ENCODE peak calls at places on chromosomes 11 and 22, in eight cellular contexts. U is fibroblast of lung; T is lung; K is stomach; F is left ventricle myocardium inferior; R is PC-9; H is vagina; S is CD8-positive, alpha-beta memory T cell. E is an unnamed sample.

GRCh38 chr11:131491503-131491902 is 121.1 kb downstream of the NTM start:
- DNase-seq in T (no peak), S (no peak), R (no peak), H (no peak), K (no peak), F (no peak), U (peak; percentile 15), E (no peak)

GRCh38 chr11:69304686-69305085 is 10.7 kb downstream of the MYEOV start:
- DNase-seq in S (no peak), K (no peak), H (no peak), R (no peak), U (no peak), F (no peak), T (no peak), E (no peak)

GRCh38 chr11:6637871-6638270 is 17.7 kb downstream of the DCHS1 start:
- DNase-seq in R (peak; percentile 11), K (peak; percentile 67), T (peak; percentile 45), F (no peak), S (no peak), H (no peak), U (peak; percentile 50), E (no peak)

GRCh38 chr11:121321614-121322243 is 29.2 kb downstream of the SC5D start:
- DNase-seq in H (no peak), F (no peak), R (no peak), K (no peak), U (peak; percentile 39), S (no peak), T (no peak), E (no peak)

GRCh38 chr11:124823512-124824376 is 23.5 kb upstream of the MSANTD2 start:
- DNase-seq in R (no peak), K (no peak), H (no peak), S (no peak), U (peak; percentile 17), T (peak; percentile 71), F (no peak), E (no peak)

GRCh38 chr11:62546244-62546936 is at the start of gene AHNAK:
- DNase-seq in T (peak; percentile 86), R (peak; percentile 83), H (no peak), F (peak; percentile 91), U (peak; percentile 62), K (peak; percentile 87), S (peak; percentile 84), E (no peak)

GRCh38 chr22:45036154-45036553 is 26.3 kb upstream of the PHF21B start:
- DNase-seq in T (no peak), U (peak; percentile 40), R (no peak), F (no peak), H (no peak), S (no peak), K (no peak), E (no peak)

GRCh38 chr11:103525069-103525468 is 415.8 kb downstream of the DYNC2H1 start:
- DNase-seq in T (no peak), U (peak; percentile 30), F (no peak), S (no peak), H (no peak), R (peak; percentile 15), K (no peak), E (no peak)

GRCh38 chr11:75673977-75674582 is 5.2 kb upstream of the MAP6 start:
- DNase-seq in R (no peak), K (no peak), U (peak; percentile 42), H (no peak), F (no peak), T (no peak), S (no peak), E (peak; percentile 39)

GRCh38 chr11:74853223-74853622 is 95.7 kb downstream of the XRRA1 start:
- DNase-seq in S (no peak), U (no peak), F (no peak), K (no peak), R (no peak), H (no peak), T (no peak), E (no peak)

GRCh38 chr11:75465701-75466531 is 32.9 kb upstream of the KLHL35 start:
- DNase-seq in K (no peak), S (no peak), R (peak; percentile 61), T (no peak), H (no peak), F (no peak), U (no peak), E (no peak)

DNA sequence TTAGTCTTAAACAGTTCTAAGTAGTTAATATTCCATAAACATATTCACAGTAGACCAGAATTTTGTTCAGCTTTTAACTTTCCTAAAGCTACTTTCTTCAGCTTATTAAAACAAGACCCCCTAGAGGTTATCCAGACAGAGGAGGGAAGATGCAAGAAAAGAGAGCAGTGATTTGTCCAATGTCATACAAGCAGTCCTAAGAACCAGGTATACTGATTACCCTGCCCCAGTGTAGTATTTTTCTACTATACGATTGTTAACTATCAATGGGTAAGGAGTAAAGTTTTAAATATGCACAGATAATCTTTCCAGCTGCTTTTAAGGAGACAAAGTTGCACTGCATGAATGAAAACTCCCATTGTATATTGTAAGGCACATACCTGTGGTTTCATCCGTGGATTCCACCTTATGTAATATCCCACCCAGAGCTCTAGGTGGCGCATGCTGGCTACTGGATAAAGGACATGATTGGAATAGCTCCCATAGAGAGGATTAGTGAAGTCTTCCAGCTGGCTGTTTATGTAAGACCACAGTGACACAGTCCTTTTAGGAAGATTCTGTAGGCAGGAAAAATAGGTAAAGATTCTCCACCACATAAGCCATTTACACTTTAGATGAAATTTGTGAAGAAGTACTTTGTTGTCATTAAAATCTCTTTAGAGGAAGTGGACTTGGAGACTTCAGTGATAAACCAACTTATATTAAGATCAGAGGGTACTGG is 45.6 kb downstream of the CEP57 start:
- DNase-seq in R (peak; percentile 76), K (peak; percentile 64), U (peak; percentile 94), H (no peak), F (peak; percentile 22), T (peak; percentile 61), S (peak; percentile 69), E (peak; percentile 49)
- H3K27ac ChIP-seq in R (peak overlapping the region; percentile 38), K (no peak overlapping the region), U (peak overlapping the region; percentile 19), H (peak overlapping the region; percentile 22), F (peak overlapping the region; percentile 31), T (no peak overlapping the region), S (no peak overlapping the region), E (peak overlapping the region; percentile 37)

GRCh38 chr11:64744544-64745218 is 739 bp upstream of the RASGRP2 start:
- DNase-seq in U (no peak), S (peak; percentile 68), K (no peak), T (no peak), F (no peak), R (no peak), H (no peak), E (no peak)

GRCh38 chr11:64746486-64746885 is 2.5 kb upstream of the RASGRP2 start:
- DNase-seq in U (no peak), F (no peak), S (no peak), T (no peak), R (no peak), H (no peak), K (no peak), E (no peak)

GRCh38 chr11:64743591-64744543 is at the start of gene RASGRP2:
- DNase-seq in S (peak; percentile 91), F (peak; percentile 88), H (no peak), U (no peak), R (peak; percentile 75), K (peak; percentile 74), T (peak; percentile 74), E (no peak)

GRCh38 chr11:64745523-64746328 is 1.8 kb upstream of the RASGRP2 start:
- DNase-seq in H (no peak), R (peak; percentile 36), U (peak; percentile 49), K (peak; percentile 58), T (peak; percentile 80), S (peak; percentile 91), F (peak; percentile 92), E (no peak)

GRCh38 chr11:64745219-64745522 is 1.2 kb upstream of the RASGRP2 start:
- DNase-seq in F (peak; percentile 88), T (peak; percentile 75), H (no peak), U (no peak), R (no peak), K (peak; percentile 71), S (peak; percentile 93), E (no peak)
- H3K27ac ChIP-seq in F (peak overlapping the region; percentile 99), T (peak overlapping the region; percentile 91), H (peak overlapping the region; percentile 87), U (no peak overlapping the region), R (no peak overlapping the region), K (peak overlapping the region; percentile 91), S (peak overlapping the region; percentile 95), E (no peak overlapping the region)

GRCh38 chr22:17920145-17920605 is 104.2 kb downstream of the MICAL3 start:
- DNase-seq in R (no peak), F (peak; percentile 76), T (no peak), S (no peak), U (peak; percentile 52), H (no peak), K (peak; percentile 57), E (no peak)

GRCh38 chr22:17924076-17924475 is 100.3 kb downstream of the MICAL3 start:
- DNase-seq in K (no peak), U (no peak), S (no peak), R (no peak), F (no peak), T (no peak), H (no peak), E (no peak)

GRCh38 chr22:17920992-17921650 is 103.2 kb downstream of the MICAL3 start:
- DNase-seq in T (no peak), F (no peak), H (no peak), K (no peak), S (no peak), R (no peak), U (no peak), E (no peak)

GRCh38 chr22:17921871-17922821 is 102.2 kb downstream of the MICAL3 start:
- DNase-seq in T (no peak), F (peak; percentile 54), R (no peak), S (no peak), H (no peak), U (no peak), K (no peak), E (no peak)

DNA sequence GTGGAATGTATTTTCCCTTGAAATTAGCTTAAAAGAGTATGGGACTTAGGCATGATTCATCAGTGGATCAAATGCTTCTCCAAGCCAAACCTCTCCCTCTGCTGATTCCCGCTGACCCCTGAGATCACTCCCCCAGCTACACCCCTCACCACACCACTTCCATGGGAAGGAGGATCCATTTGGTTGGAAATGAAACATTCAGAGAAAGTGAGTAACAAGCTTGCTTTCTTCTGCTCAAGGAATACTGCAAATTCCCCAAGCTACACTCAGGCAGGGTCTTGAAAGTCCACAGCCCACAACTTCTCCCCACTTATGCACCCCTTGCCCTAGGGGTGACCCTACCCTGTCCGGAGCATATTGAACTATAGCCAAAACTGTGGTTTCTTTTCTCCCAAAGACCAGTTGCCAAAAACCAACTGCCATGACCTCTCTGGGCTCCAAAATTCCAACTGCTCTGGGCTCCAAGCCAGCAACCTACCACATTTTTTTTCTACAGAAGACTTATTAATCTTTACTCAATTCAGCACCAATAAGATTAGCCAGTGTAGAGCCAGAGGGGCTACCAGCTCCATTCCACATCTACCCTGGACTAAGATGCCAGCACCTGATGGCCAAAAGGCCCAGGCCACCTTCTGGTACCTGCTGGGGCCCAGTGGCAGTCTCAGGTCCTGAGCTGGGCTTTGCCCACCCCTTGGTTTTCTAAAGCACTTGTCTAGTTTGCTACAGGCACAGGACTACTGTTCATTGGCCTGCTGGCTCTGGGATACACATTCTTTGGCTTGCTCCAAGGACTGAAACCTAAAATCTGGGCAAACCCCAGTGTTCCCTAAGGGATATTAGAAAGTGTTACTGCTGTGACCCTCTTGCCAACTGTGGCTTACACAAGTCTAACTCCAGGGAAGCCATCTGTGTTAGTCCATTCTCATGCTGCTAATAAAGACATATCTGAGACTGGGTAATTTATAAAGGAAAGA is 101.1 kb downstream of the MICAL3 start:
- DNase-seq in T (no peak), H (no peak), K (no peak), U (peak; percentile 95), R (peak; percentile 24), F (no peak), S (no peak), E (no peak)
- H3K27ac ChIP-seq in T (peak overlapping the region; percentile 91), H (peak overlapping the region; percentile 57), K (no peak overlapping the region), U (peak overlapping the region; percentile 66), R (no peak overlapping the region), F (peak overlapping the region; percentile 95), S (no peak overlapping the region), E (peak overlapping the region; percentile 67)

GRCh38 chr11:61149624-61150615 is 11.3 kb downstream of the VPS37C start:
- DNase-seq in R (peak; percentile 87), S (no peak), U (peak; percentile 65), T (no peak), F (no peak), H (no peak), K (peak; percentile 56), E (no peak)
- H3K27ac ChIP-seq in R (peak overlapping the region; percentile 71), S (no peak overlapping the region), U (no peak overlapping the region), T (no peak overlapping the region), F (no peak overlapping the region), H (no peak overlapping the region), K (peak overlapping the region; percentile 79), E (peak overlapping the region; percentile 11)

E was measured in epithelial cell of prostate.